ENCODE peak calls at places on chromosomes 13 and 19, in five cellular contexts. E is Caki2; Z is stomach; C is activated naive CD4-positive, alpha-beta T cell; U is NCI-H1092. N is an unnamed sample.

GRCh38 chr13:97539651-97540230 is 105.8 kb downstream of the RAP2A start:
- DNase-seq in Z (no peak), C (no peak), U (no peak), E (no peak), N (no peak)

GRCh38 chr19:13764821-13765394 is 586 bp downstream of the MRI1 start:
- DNase-seq in C (no peak), U (no peak), E (no peak), Z (peak), N (no peak)

GRCh38 chr13:51833980-51834379 is 11.0 kb downstream of the TMEM272 start:
- DNase-seq in U (no peak), Z (no peak), C (no peak), E (no peak), N (no peak)

GRCh38 chr13:19958119-19959111 is at the start of gene ZMYM2:
- DNase-seq in Z (peak), C (peak), U (peak), E (peak), N (peak)

GRCh38 chr19:6092329-6093286 is 17.7 kb downstream of the RFX2 start:
- DNase-seq in C (no peak), Z (peak), U (peak), E (peak), N (no peak)

GRCh38 chr19:29001006-29001921 is 211.7 kb downstream of the UQCRFS1 start:
- DNase-seq in Z (no peak), E (peak), U (no peak), C (no peak), N (no peak)

GRCh38 chr13:80341771-80342271 is 895 bp upstream of the SPRY2 start:
- DNase-seq in U (peak), C (no peak), E (peak), Z (no peak), N (no peak)

GRCh38 chr13:46582190-46582589 is 29.2 kb downstream of the LRCH1 start:
- DNase-seq in C (no peak), E (no peak), Z (no peak), U (no peak), N (no peak)

GRCh38 chr13:21297452-21297851 is 121.0 kb downstream of the MRPL57 start:
- DNase-seq in Z (no peak), U (no peak), C (no peak), E (no peak), N (no peak)

GRCh38 chr19:7006305-7006704 is 14.9 kb downstream of the MBD3L2B start:
- DNase-seq in E (no peak), C (no peak), U (no peak), Z (no peak), N (no peak)

GRCh38 chr19:18999896-19000620 is 33.3 kb downstream of the SUGP2 start:
- DNase-seq in C (no peak), E (no peak), Z (no peak), U (no peak), N (no peak)

GRCh38 chr13:103525530-103525929 is 459.3 kb upstream of the SLC10A2 start:
- DNase-seq in C (no peak), E (no peak), U (peak), Z (no peak), N (no peak)

GRCh38 chr13:98959299-98959698 is 18.6 kb downstream of the DOCK9 start:
- DNase-seq in C (no peak), Z (no peak), U (no peak), E (no peak), N (no peak)

GRCh38 chr13:30431269-30431950 is 9.1 kb downstream of the UBE2L5 start:
- DNase-seq in E (peak), Z (no peak), U (no peak), C (no peak), N (no peak)

GRCh38 chr13:102815788-102816187 is 16.9 kb downstream of the BIVM start:
- DNase-seq in C (no peak), U (no peak), Z (no peak), E (no peak), N (no peak)

GRCh38 chr19:45769054-45769782 is at the start of gene SIX5:
- DNase-seq in Z (peak), E (peak), U (peak), C (peak), N (peak)

N was measured in NCI-H2029 treated with DMSO at 0.1 percent for 48 hours.